ENCODE peak calls at places on chromosome 3, in four cellular contexts. V is GM12878, O is K562, R is HepG2. I is an unnamed sample.

GRCh38 chr3:24493951-24494615 is 567 bp downstream of the THRB start:
- DNase-seq in V (no peak), O (peak; percentile 66), R (peak; percentile 71), I (peak; percentile 52)

GRCh38 chr3:151015762-151016161 is 43.2 kb upstream of the CLRN1 start:
- DNase-seq in V (no peak), O (no peak), R (no peak), I (no peak)

GRCh38 chr3:41583014-41583413 is 378.9 kb downstream of the ULK4 start:
- DNase-seq in V (no peak), O (no peak), R (no peak), I (no peak)

GRCh38 chr3:48561045-48561736 is 2.4 kb downstream of the UCN2 start:
- DNase-seq in V (no peak), O (peak; percentile 80), R (peak; percentile 71), I (peak; percentile 81)

GRCh38 chr3:123301331-123302184 is 99.8 kb downstream of the SEC22A start:
- DNase-seq in V (no peak), O (no peak), R (no peak), I (no peak)

GRCh38 chr3:42704136-42704841 is 1.7 kb upstream of the HHATL start:
- DNase-seq in V (no peak), O (no peak), R (no peak), I (no peak)

GRCh38 chr3:18153571-18154173 is 271.5 kb downstream of the SATB1 start:
- DNase-seq in V (no peak), O (no peak), R (no peak), I (no peak)

GRCh38 chr3:192901435-192901834 is 16.2 kb downstream of the MB21D2 start:
- DNase-seq in V (no peak), O (no peak), R (no peak), I (no peak)

GRCh38 chr3:193870376-193871092 is 265.4 kb upstream of the HES1 start:
- DNase-seq in V (no peak), O (no peak), R (no peak), I (no peak)

GRCh38 chr3:12139111-12139511 is 19.6 kb downstream of the TIMP4 start:
- DNase-seq in V (no peak), O (peak; percentile 37), R (peak; percentile 33), I (peak; percentile 42)

GRCh38 chr3:32919920-32920319 is 31.5 kb upstream of the CCR4 start:
- DNase-seq in V (no peak), O (no peak), R (no peak), I (no peak)

GRCh38 chr3:66989860-66990696 is 8.0 kb upstream of the KBTBD8 start:
- DNase-seq in V (peak; percentile 40), O (peak; percentile 40), R (peak; percentile 36), I (no peak)

GRCh38 chr3:71961891-71962290 is 176.9 kb upstream of the PROK2 start:
- DNase-seq in V (no peak), O (no peak), R (no peak), I (no peak)

GRCh38 chr3:161266731-161267150 is 45.6 kb downstream of the NMD3 start:
- DNase-seq in V (no peak), O (no peak), R (peak; percentile 43), I (no peak)

GRCh38 chr3:62724503-62724902 is 150.7 kb downstream of the CADPS start:
- DNase-seq in V (no peak), O (no peak), R (no peak), I (no peak)

GRCh38 chr3:62722344-62722743 is 152.9 kb downstream of the CADPS start:
- DNase-seq in V (no peak), O (no peak), R (no peak), I (no peak)

GRCh38 chr3:62727576-62727975 is 147.6 kb downstream of the CADPS start:
- DNase-seq in V (no peak), O (no peak), R (no peak), I (no peak)

GRCh38 chr3:62723636-62724217 is 151.5 kb downstream of the CADPS start:
- DNase-seq in V (no peak), O (no peak), R (no peak), I (peak; percentile 34)

GRCh38 chr3:62723171-62723570 is 152.0 kb downstream of the CADPS start:
- DNase-seq in V (no peak), O (no peak), R (no peak), I (no peak)
- TF ChIP-seq NR2C2 in V (no peak), O (no peak), R (no peak), I (no peak)

DNA sequence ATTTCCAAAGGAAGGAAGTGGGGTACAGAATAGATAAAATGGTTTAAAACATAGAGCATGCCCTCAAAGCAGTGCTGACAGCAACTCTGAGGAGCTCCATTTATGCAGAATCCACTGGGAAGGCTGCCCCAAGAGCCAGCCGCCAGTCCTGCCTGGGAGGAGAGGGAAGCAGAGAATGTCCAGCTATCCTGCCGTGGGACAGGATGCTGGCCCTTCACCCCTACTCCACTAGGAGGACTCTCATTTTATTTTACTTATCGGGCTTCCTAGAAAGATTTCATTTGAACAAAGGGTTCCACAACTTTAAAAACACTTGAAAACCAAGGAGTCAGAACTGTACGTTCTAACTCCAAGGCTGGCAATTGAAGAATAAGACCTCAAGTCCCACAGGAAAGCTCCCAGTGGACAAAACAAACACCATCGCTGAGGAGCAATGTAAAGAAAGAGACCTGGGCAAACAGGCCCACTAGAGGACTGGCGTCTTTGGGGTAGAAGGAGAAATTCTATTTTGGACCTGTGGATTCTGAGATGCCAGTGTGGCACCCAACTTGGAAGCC is 9.7 kb downstream of the SFMBT1 start:
- DNase-seq in V (no peak), O (no peak), R (no peak), I (peak; percentile 23)
- TF ChIP-seq NR2C2 in V (no peak), O (no peak), R (no peak), I (no peak)

GRCh38 chr3:52507359-52507758 is 12.2 kb downstream of the STAB1 start:
- DNase-seq in V (no peak), O (no peak), R (peak; percentile 63), I (no peak)
- TF ChIP-seq NR2C2 in V (no peak), O (no peak), R (no peak), I (no peak)

GRCh38 chr3:196216081-196216564 is at the start of gene SLC51A:
- DNase-seq in V (no peak), O (no peak), R (no peak), I (peak; percentile 64)

GRCh38 chr3:196219194-196219969 is 3.0 kb downstream of the SLC51A start:
- DNase-seq in V (peak; percentile 64), O (no peak), R (no peak), I (no peak)

GRCh38 chr3:196218155-196218712 is 1.9 kb downstream of the SLC51A start:
- DNase-seq in V (no peak), O (no peak), R (no peak), I (no peak)

GRCh38 chr3:196216681-196217211 is 412 bp downstream of the SLC51A start:
- DNase-seq in V (no peak), O (no peak), R (no peak), I (no peak)

DNA sequence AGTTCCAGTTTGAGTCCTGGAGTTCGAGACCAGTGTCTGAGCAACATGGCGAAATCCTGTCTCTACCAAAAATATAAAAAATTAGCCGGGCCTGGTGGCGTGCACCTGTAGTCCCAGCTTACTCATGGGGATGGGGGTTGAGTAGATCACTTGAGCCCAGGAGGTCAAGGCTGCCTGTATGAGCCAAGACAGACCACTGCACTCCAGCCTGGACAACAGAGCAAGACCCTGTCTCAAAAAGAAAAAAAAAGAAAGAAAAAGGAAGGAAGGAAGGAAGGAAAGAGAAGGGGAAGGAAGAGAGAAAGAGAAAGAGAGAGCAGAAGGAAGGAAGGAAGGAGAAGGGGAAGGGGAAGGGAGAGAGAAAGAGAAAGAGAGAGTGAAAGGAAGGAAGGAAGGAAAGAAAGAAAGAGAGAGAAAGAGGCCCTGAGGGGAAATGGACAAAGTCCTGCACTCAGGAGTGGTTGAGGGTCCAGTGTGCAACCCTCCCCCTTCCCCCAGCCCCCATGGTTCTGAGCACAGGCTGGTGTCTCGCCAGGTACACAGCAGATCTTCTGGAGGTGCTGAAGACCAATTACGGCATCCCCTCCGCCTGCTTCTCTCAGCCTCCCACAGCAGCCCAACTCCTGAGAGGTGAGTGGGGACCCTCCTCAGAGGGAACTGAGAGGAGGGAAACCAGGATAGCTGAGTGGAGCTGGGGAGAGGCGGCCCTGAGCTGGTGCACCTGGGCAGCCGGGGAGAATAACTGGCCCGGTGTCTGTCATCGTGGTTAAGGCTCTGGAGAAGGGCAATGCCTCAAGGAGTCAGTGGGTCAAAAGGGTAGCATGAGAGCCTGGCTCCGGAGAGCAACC is 1.2 kb downstream of the SLC51A start:
- DNase-seq in V (no peak), O (no peak), R (no peak), I (no peak)
- TF ChIP-seq NR2C2 in V (no peak), O (no peak), R (no peak), I (no peak)

GRCh38 chr3:64686446-64686908 is 1.3 kb downstream of the ADAMTS9 start:
- DNase-seq in V (no peak), O (peak; percentile 4), R (peak; percentile 18), I (peak; percentile 20)
- TF ChIP-seq NR2C2 in V (no peak), O (no peak), R (no peak), I (no peak)

GRCh38 chr3:188434594-188434993 is 280.6 kb downstream of the LPP start:
- DNase-seq in V (no peak), O (no peak), R (no peak), I (no peak)
- TF ChIP-seq NR2C2 in V (no peak), O (no peak), R (no peak), I (no peak)

DNA sequence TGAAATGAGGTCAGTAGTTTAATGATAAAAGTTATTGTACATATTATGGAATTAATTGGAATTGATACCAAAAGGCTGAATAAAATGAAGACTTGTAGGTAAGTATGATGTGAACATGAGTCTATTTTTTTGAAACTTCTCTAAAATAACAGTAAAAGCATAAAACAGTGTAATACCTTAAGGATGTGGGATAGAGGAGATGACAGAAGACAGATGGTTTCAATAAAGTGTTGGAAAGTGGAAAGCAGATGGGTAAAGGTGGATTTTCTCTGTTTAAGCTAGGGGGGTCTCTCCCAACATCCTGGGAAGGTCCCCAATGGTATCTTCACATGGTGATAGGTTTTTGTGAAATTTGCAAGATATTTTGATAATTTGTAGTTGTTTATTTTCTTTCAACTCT is 41.6 kb downstream of the GMPS start:
- DNase-seq in V (no peak), O (no peak), R (no peak), I (no peak)
- TF ChIP-seq NR2C2 in V (no peak), O (no peak), R (no peak), I (no peak)

GRCh38 chr3:102741105-102741504 is 306.3 kb downstream of the ZPLD1 start:
- DNase-seq in V (no peak), O (no peak), R (no peak), I (peak; percentile 24)
- TF ChIP-seq NR2C2 in V (no peak), O (no peak), R (no peak), I (no peak)

GRCh38 chr3:183868804-183869203 is 15.9 kb downstream of the PARL start:
- DNase-seq in V (no peak), O (no peak), R (no peak), I (no peak)

GRCh38 chr3:183870563-183870962 is 14.1 kb downstream of the PARL start:
- DNase-seq in V (no peak), O (no peak), R (no peak), I (no peak)

GRCh38 chr3:183873986-183874385 is 10.7 kb downstream of the PARL start:
- DNase-seq in V (no peak), O (no peak), R (no peak), I (no peak)

GRCh38 chr3:183871541-183871940 is 13.1 kb downstream of the PARL start:
- DNase-seq in V (no peak), O (no peak), R (no peak), I (no peak)
- TF ChIP-seq NR2C2 in V (no peak), O (no peak), R (no peak), I (no peak)